ENCODE peak calls at places on chromosomes 11 and 22, in six cellular contexts. M, X, V, F, G and J are unnamed samples.

GRCh38 chr22:43293661-43294392 is 49.3 kb downstream of the SCUBE1 start:
- DNase-seq in M (peak; percentile 32), V (peak; percentile 60), F (no peak), G (peak; percentile 90), X (peak; percentile 77), J (no peak)

GRCh38 chr11:66685276-66686099 is 7.8 kb upstream of the RBM4B start:
- DNase-seq in X (no peak), V (no peak), F (no peak), G (no peak), M (no peak), J (no peak)

GRCh38 chr22:22748297-22748743 is 103.9 kb downstream of the GGTLC2 start:
- DNase-seq in V (peak; percentile 52), F (no peak), M (no peak), G (peak; percentile 35), X (peak; percentile 85), J (peak; percentile 62)

GRCh38 chr11:13669544-13670488 is 1.3 kb downstream of the FAR1 start:
- DNase-seq in V (no peak), G (no peak), X (no peak), F (no peak), M (no peak), J (no peak)

GRCh38 chr11:110858556-110858921 is 146.3 kb upstream of the ARHGAP20 start:
- DNase-seq in X (no peak), V (no peak), G (no peak), F (no peak), M (no peak), J (no peak)

GRCh38 chr11:92440701-92441338 is 216.2 kb downstream of the FAT3 start:
- DNase-seq in X (no peak), G (no peak), M (no peak), F (no peak), V (no peak), J (no peak)

GRCh38 chr22:49324527-49325491 is 502.9 kb downstream of the BRD1 start:
- DNase-seq in F (no peak), G (no peak), V (no peak), X (no peak), M (no peak), J (peak; percentile 38)

GRCh38 chr11:11032072-11032471 is 174.2 kb upstream of the ZBED5 start:
- DNase-seq in F (no peak), X (no peak), M (no peak), V (no peak), G (no peak), J (no peak)

GRCh38 chr11:2526808-2527381 is 82.1 kb downstream of the KCNQ1 start:
- DNase-seq in F (no peak), G (no peak), X (peak; percentile 27), V (no peak), M (no peak), J (no peak)

GRCh38 chr11:128389461-128389976 is 197.8 kb downstream of the ETS1 start:
- DNase-seq in X (no peak), F (no peak), G (no peak), V (no peak), M (no peak), J (no peak)

GRCh38 chr22:27687984-27688545 is 113.5 kb downstream of the MN1 start:
- DNase-seq in G (peak; percentile 24), V (no peak), F (no peak), M (no peak), X (no peak), J (no peak)

GRCh38 chr11:69024509-69024908 is 11.5 kb upstream of the MRGPRF start:
- DNase-seq in M (no peak), V (no peak), X (no peak), G (no peak), F (no peak), J (no peak)

GRCh38 chr11:134463716-134464115 is 51.7 kb upstream of the B3GAT1 start:
- DNase-seq in V (no peak), M (no peak), G (no peak), F (no peak), X (no peak), J (no peak)

GRCh38 chr11:109522116-109522755 is 100.2 kb downstream of the C11orf87 start:
- DNase-seq in X (no peak), G (no peak), V (no peak), F (no peak), M (no peak), J (no peak)

GRCh38 chr22:20002098-20002497 is 14.5 kb downstream of the ARVCF start:
- DNase-seq in F (no peak), X (no peak), V (no peak), M (no peak), G (no peak), J (no peak)

GRCh38 chr11:15655552-15655951 is 540.8 kb downstream of the INSC start:
- DNase-seq in G (no peak), M (no peak), V (no peak), F (no peak), X (peak; percentile 48), J (no peak)

GRCh38 chr11:45332486-45332934 is 46.4 kb upstream of the SYT13 start:
- DNase-seq in V (peak; percentile 19), X (peak; percentile 74), F (no peak), M (peak; percentile 64), G (peak; percentile 24), J (no peak)

GRCh38 chr11:2427721-2428321 is 16.5 kb downstream of the TRPM5 start:
- DNase-seq in M (no peak), V (no peak), X (no peak), G (no peak), F (no peak), J (no peak)

GRCh38 chr11:67649634-67650540 is 643 bp downstream of the ACY3 start:
- DNase-seq in V (no peak), X (no peak), F (no peak), G (no peak), M (no peak), J (no peak)

GRCh38 chr11:110349109-110349996 is 52.9 kb upstream of the RDX start:
- DNase-seq in G (no peak), M (no peak), F (peak; percentile 94), V (no peak), X (no peak), J (no peak)

GRCh38 chr11:7485136-7485853 is at the start of gene OLFML1:
- DNase-seq in V (no peak), M (no peak), X (no peak), G (peak; percentile 12), F (no peak), J (no peak)

GRCh38 chr11:7485854-7486425 is 634 bp downstream of the OLFML1 start:
- DNase-seq in G (no peak), X (no peak), V (no peak), F (no peak), M (no peak), J (no peak)

GRCh38 chr11:7484645-7485044 is 661 bp upstream of the OLFML1 start:
- DNase-seq in M (no peak), F (no peak), G (no peak), X (no peak), V (no peak), J (no peak)

DNA sequence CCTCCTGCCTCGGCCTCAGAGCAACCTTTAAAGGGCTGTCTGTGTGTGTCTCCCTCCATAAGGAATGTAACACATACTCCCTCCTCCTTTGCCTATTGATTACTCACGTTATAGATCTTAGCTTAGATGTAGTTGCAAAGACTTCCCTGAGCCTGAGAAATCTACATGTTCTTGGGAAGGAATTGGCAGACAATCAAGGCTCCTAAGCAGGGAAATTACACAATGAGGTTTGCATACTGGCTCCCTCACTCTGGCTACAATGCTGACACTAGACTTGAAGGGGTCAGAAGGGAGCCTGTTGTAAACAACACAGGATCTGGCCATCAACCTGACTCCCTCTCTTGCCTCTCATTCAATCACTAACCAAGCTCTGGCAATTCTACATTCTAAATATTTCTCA is 5.2 kb upstream of the OLFML1 start:
- DNase-seq in G (no peak), F (no peak), X (no peak), M (no peak), V (no peak), J (no peak)
- TF ChIP-seq RFX5 in G (no peak), F (no peak), X (no peak), M (no peak), V (no peak), J (no peak)

GRCh38 chr11:44110231-44110679 is 14.8 kb downstream of the EXT2 start:
- DNase-seq in V (peak; percentile 40), X (peak; percentile 70), G (peak; percentile 47), M (peak; percentile 72), F (no peak), J (peak; percentile 71)
- TF ChIP-seq RFX5 in V (no peak), X (no peak), G (no peak), M (no peak), F (no peak), J (no peak)

GRCh38 chr11:105227363-105227762 is 87.8 kb upstream of the CARD18 start:
- DNase-seq in X (no peak), G (no peak), F (no peak), M (no peak), V (no peak), J (no peak)

GRCh38 chr11:105229257-105229656 is 89.7 kb upstream of the CARD18 start:
- DNase-seq in F (no peak), G (no peak), V (peak; percentile 80), X (no peak), M (no peak), J (no peak)

GRCh38 chr11:105229758-105230157 is 90.2 kb upstream of the CARD18 start:
- DNase-seq in F (no peak), V (peak; percentile 34), M (no peak), G (no peak), X (no peak), J (no peak)

GRCh38 chr11:105232021-105232420 is 92.5 kb upstream of the CARD18 start:
- DNase-seq in X (no peak), F (no peak), V (no peak), G (no peak), M (no peak), J (no peak)

DNA sequence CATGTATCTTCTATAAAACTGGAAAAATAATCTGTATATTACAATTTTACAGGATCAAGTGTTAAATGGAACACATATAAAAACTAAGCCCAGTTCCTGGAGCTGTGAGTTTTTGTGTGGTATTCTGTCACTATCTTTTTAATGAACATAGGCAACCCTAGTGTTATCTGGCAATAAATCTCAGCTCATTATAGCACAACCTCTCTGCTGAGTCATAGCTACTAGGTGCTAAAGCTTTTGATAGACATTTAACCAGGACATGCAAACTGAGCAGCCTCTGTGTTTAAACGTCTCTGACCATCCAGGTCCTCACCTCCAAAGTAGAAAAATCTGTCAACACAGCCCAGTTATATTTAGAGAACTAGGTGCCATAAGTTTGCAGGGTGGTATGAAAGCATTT is 91.0 kb upstream of the CARD18 start:
- DNase-seq in X (no peak), V (no peak), M (no peak), G (no peak), F (no peak), J (no peak)
- TF ChIP-seq RFX5 in X (no peak), V (no peak), M (no peak), G (no peak), F (no peak), J (no peak)

DNA sequence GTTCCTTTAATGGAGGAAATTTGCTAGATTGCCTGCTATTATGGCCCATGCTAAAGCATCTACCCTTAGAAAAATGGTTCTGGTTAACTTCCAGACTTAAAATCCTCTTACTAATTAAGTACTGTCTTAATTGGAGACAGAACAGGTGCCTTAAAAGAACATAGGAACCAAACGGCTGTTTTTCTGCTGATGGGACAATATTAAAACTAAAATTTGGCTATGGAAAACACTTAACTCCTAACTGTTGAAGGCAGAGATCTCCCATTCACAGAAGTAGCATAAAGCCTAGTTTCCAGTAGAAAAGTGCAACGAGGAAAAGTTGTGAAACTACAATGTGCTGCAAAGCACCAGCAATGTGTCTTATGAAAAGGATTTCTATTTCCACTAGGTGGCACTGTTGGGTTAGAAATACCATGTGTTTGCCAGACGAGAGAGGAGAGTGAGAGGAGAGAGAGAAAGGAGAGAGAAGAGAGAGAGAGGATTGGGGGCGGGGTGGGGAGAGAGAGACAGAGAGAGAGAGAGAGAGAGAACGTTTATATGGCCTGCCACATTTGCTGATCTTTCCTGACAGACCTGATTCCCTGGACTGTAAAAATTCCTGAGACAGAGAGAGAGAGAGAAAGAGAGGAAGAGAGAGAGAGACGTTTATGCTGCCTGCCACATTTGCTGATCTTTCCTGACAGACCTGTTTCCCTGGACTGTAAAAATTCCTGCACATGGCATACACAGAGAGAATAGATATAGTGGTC is 51.5 kb downstream of the FAM181B start:
- DNase-seq in X (peak; percentile 42), M (peak; percentile 18), G (peak; percentile 67), V (peak; percentile 75), F (peak; percentile 9), J (no peak)
- TF ChIP-seq RFX5 in X (no peak), M (no peak), G (no peak), V (no peak), F (no peak), J (no peak)